ENCODE peak calls at places on chromosomes 7 and 10, in five cellular contexts. Z, I, E, U and A are unnamed samples.
A peak's percentile ranks its signal among the peaks of the same experiment; 100 is the strongest.

GRCh38 chr10:76125900-76126299 is 694.5 kb downstream of the LRMDA start:
- DNase-seq in Z (no peak), I (no peak), E (no peak), U (no peak), A (no peak)

GRCh38 chr7:1104514-1105179 is 16.7 kb downstream of the GPER1 start:
- DNase-seq in Z (no peak), I (no peak), E (no peak), U (no peak), A (no peak)

GRCh38 chr7:139675127-139676110 is 102.4 kb downstream of the HIPK2 start:
- DNase-seq in Z (no peak), I (no peak), E (no peak), U (no peak), A (peak; percentile 20)

GRCh38 chr7:100693312-100694195 is 496 bp downstream of the GIGYF1 start:
- DNase-seq in Z (no peak), I (no peak), E (no peak), U (no peak), A (no peak)

GRCh38 chr10:7206407-7207127 is 204.3 kb downstream of the SFMBT2 start:
- DNase-seq in Z (no peak), I (no peak), E (no peak), U (no peak), A (no peak)

GRCh38 chr7:934469-935320 is 19.8 kb downstream of the ADAP1 start:
- DNase-seq in Z (no peak), I (no peak), E (no peak), U (no peak), A (no peak)

GRCh38 chr10:133258818-133259602 is 17.7 kb downstream of the ADAM8 start:
- DNase-seq in Z (peak; percentile 57), I (peak; percentile 97), E (peak; percentile 77), U (no peak), A (peak; percentile 99)

GRCh38 chr7:32248505-32248904 is 178.3 kb upstream of the PDE1C start:
- DNase-seq in Z (no peak), I (no peak), E (no peak), U (no peak), A (no peak)

GRCh38 chr10:75770634-75771081 is 339.2 kb downstream of the LRMDA start:
- DNase-seq in Z (no peak), I (no peak), E (no peak), U (no peak), A (no peak)

GRCh38 chr7:51878869-51879268 is 562.3 kb upstream of the COBL start:
- DNase-seq in Z (no peak), I (no peak), E (no peak), U (no peak), A (no peak)

GRCh38 chr10:78886129-78886528 is 182.6 kb upstream of the ZMIZ1 start:
- DNase-seq in Z (no peak), I (no peak), E (no peak), U (no peak), A (no peak)

GRCh38 chr10:122279725-122280141 is 8.6 kb downstream of the BTBD16 start:
- DNase-seq in Z (peak; percentile 60), I (no peak), E (peak; percentile 24), U (peak; percentile 38), A (peak; percentile 71)
- TF ChIP-seq CTCF in Z (peak; percentile 53), I (peak; percentile 39), E (peak; percentile 53), U (peak; percentile 75), A (peak; percentile 66)

GRCh38 chr7:38748056-38748610 is 117.0 kb upstream of the AMPH start:
- DNase-seq in Z (no peak), I (no peak), E (peak; percentile 3), U (no peak), A (peak; percentile 31)
- TF ChIP-seq CTCF in Z (peak; percentile 45), I (peak; percentile 43), E (peak; percentile 55), U (peak; percentile 25), A (peak; percentile 17)

GRCh38 chr7:110762514-110762913 is 328.4 kb upstream of the LRRN3 start:
- DNase-seq in Z (no peak), I (no peak), E (no peak), U (no peak), A (no peak)
- TF ChIP-seq CTCF in Z (no peak), I (no peak), E (no peak), U (no peak), A (no peak)

GRCh38 chr10:51082857-51083256 is 8.6 kb downstream of the PRKG1 start:
- DNase-seq in Z (no peak), I (no peak), E (no peak), U (no peak), A (no peak)

GRCh38 chr10:51083280-51083986 is 9.1 kb downstream of the PRKG1 start:
- DNase-seq in Z (no peak), I (no peak), E (no peak), U (no peak), A (no peak)

GRCh38 chr10:51087114-51087513 is 12.8 kb downstream of the PRKG1 start:
- DNase-seq in Z (no peak), I (no peak), E (no peak), U (no peak), A (no peak)

GRCh38 chr10:51086695-51087094 is 12.4 kb downstream of the PRKG1 start:
- DNase-seq in Z (no peak), I (no peak), E (no peak), U (no peak), A (no peak)

DNA sequence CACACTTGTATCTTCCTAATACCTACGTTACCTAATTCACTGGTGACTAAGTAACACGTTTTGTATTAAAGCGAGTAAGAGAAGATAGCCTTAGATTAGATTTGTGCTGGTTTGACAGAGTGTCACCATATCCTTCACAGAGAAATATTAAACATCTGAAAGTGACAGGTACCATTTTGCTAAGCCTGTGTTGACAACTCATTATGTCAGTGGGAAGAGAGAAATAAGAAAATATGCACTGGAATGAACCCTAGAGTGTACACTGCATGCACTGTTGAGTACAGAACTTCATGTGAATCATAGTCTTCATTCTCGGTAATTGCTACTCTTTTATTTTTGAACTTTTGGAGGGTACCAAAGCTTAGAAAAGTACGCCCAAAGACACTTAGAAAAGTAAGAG is 10.9 kb downstream of the PRKG1 start:
- DNase-seq in Z (no peak), I (no peak), E (no peak), U (no peak), A (no peak)
- TF ChIP-seq CTCF in Z (no peak), I (no peak), E (no peak), U (no peak), A (no peak)